ENCODE peak calls at places on chromosomes 11 and 22, in ten cellular contexts. G is activated CD8-positive, alpha-beta memory T cell treated with anti-CD3 and anti-CD28 coated beads for 48 hours; Y is stimulated activated CD8-positive, alpha-beta memory T cell treated with anti-CD3 and anti-CD28 coated beads, Interleukin-2, amount 100 ng/mL, for 1 hour; W is stomach; X is GM12891; B is HAP-1; C is iPS-NIHi11; I is cardiac fibroblast; E is IMR-90; N is GM12865. U is an unnamed sample.

GRCh38 chr11:62601114-62601363 is 626 bp downstream of the MTA2 start:
- DNase-seq in G (no peak), Y (no peak), W (peak), X (no peak), B (no peak), C (no peak), I (no peak), E (no peak), N (peak), U (no peak)

GRCh38 chr11:44595964-44596381 is 30.5 kb downstream of the CD82 start:
- DNase-seq in G (no peak), Y (no peak), W (peak), X (no peak), B (no peak), C (no peak), I (no peak), E (no peak), N (no peak), U (no peak)

GRCh38 chr11:102456381-102456780 is 3.8 kb upstream of the TMEM123 start:
- DNase-seq in G (no peak), Y (no peak), W (no peak), X (no peak), B (no peak), C (no peak), I (peak), E (peak), N (no peak), U (no peak)

GRCh38 chr22:48798281-48799226 is 1029.1 kb downstream of the BRD1 start:
- DNase-seq in G (no peak), Y (no peak), W (no peak), X (no peak), B (no peak), C (no peak), I (no peak), E (no peak), N (no peak), U (peak)

GRCh38 chr22:44221710-44222475 is 41.2 kb downstream of the PARVG start:
- DNase-seq in G (no peak), Y (no peak), W (no peak), X (no peak), B (no peak), C (no peak), I (no peak), E (no peak), N (peak), U (no peak)

GRCh38 chr22:30905696-30906341 is 62.8 kb downstream of the MORC2 start:
- DNase-seq in G (no peak), Y (no peak), W (no peak), X (no peak), B (no peak), C (no peak), I (no peak), E (no peak), N (no peak), U (no peak)

GRCh38 chr11:63020671-63021255 is 5.1 kb upstream of the SLC22A8 start:
- DNase-seq in G (peak), Y (no peak), W (no peak), X (no peak), B (peak), C (peak), I (no peak), E (no peak), N (peak), U (peak)

GRCh38 chr11:105673089-105673488 is 63.2 kb downstream of the GRIA4 start:
- DNase-seq in G (no peak), Y (no peak), W (no peak), X (no peak), B (peak), C (peak), I (peak), E (peak), N (peak), U (peak)

GRCh38 chr11:76808996-76809395 is 25.8 kb downstream of the TSKU start:
- DNase-seq in G (no peak), Y (no peak), W (no peak), X (no peak), B (no peak), C (no peak), I (no peak), E (no peak), N (no peak), U (no peak)

GRCh38 chr11:44709966-44710365 is 16.8 kb upstream of the TSPAN18 start:
- DNase-seq in G (no peak), Y (no peak), W (no peak), X (no peak), B (no peak), C (no peak), I (peak), E (peak), N (no peak), U (no peak)

GRCh38 chr11:11520231-11521015 is 101.4 kb downstream of the GALNT18 start:
- DNase-seq in G (no peak), Y (no peak), W (no peak), X (no peak), B (no peak), C (peak), I (no peak), E (no peak), N (no peak), U (no peak)